ENCODE peak calls at places on chromosomes 7 and 10, in nine cellular contexts. One of them, this sample, is unnamed.

GRCh38 chr10:62632071-62632809 is 172.3 kb upstream of the ADO start:
- DNase-seq in endodermal cell: no peak
- DNase-seq in fibroblast of villous mesenchyme: peak
- DNase-seq in cardiac fibroblast: peak
- DNase-seq in upper lobe of right lung: peak
- DNase-seq in IMR-90: no peak
- DNase-seq in transverse colon: peak
- DNase-seq in fibroblast of mammary gland: no peak
- DNase-seq in fibroblast of lung: no peak
- DNase-seq in this sample: no peak

GRCh38 chr10:36423821-36424248 is 701.6 kb upstream of the ANKRD30A start:
- DNase-seq in fibroblast of villous mesenchyme: peak
- DNase-seq in IMR-90: no peak
- DNase-seq in fibroblast of mammary gland: no peak
- DNase-seq in transverse colon: no peak
- DNase-seq in cardiac fibroblast: no peak
- DNase-seq in endodermal cell: no peak
- DNase-seq in upper lobe of right lung: no peak
- DNase-seq in fibroblast of lung: no peak
- DNase-seq in this sample: peak

GRCh38 chr7:98135984-98136383 is 29.3 kb downstream of the LMTK2 start:
- DNase-seq in cardiac fibroblast: no peak
- DNase-seq in endodermal cell: no peak
- DNase-seq in IMR-90: no peak
- DNase-seq in fibroblast of lung: no peak
- DNase-seq in transverse colon: no peak
- DNase-seq in fibroblast of mammary gland: no peak
- DNase-seq in upper lobe of right lung: no peak
- DNase-seq in fibroblast of villous mesenchyme: no peak
- DNase-seq in this sample: no peak

GRCh38 chr10:117386805-117387204 is 11.6 kb upstream of the PDZD8 start:
- DNase-seq in IMR-90: no peak
- DNase-seq in fibroblast of lung: no peak
- DNase-seq in fibroblast of mammary gland: no peak
- DNase-seq in cardiac fibroblast: no peak
- DNase-seq in upper lobe of right lung: no peak
- DNase-seq in transverse colon: no peak
- DNase-seq in endodermal cell: no peak
- DNase-seq in fibroblast of villous mesenchyme: no peak
- DNase-seq in this sample: no peak

GRCh38 chr7:155305251-155305904 is 7.7 kb downstream of the INSIG1 start:
- DNase-seq in transverse colon: no peak
- DNase-seq in upper lobe of right lung: no peak
- DNase-seq in fibroblast of villous mesenchyme: no peak
- DNase-seq in fibroblast of mammary gland: no peak
- DNase-seq in cardiac fibroblast: no peak
- DNase-seq in IMR-90: no peak
- DNase-seq in fibroblast of lung: no peak
- DNase-seq in endodermal cell: no peak
- DNase-seq in this sample: no peak

GRCh38 chr7:34133983-34134782 is 228.8 kb downstream of the BMPER start:
- DNase-seq in fibroblast of mammary gland: peak
- DNase-seq in transverse colon: peak
- DNase-seq in cardiac fibroblast: peak
- DNase-seq in fibroblast of lung: peak
- DNase-seq in upper lobe of right lung: no peak
- DNase-seq in IMR-90: peak
- DNase-seq in fibroblast of villous mesenchyme: peak
- DNase-seq in endodermal cell: peak
- DNase-seq in this sample: peak

GRCh38 chr10:97571622-97572021 is 957 bp upstream of the ANKRD2 start:
- DNase-seq in fibroblast of mammary gland: no peak
- DNase-seq in IMR-90: no peak
- DNase-seq in transverse colon: no peak
- DNase-seq in endodermal cell: no peak
- DNase-seq in fibroblast of lung: no peak
- DNase-seq in upper lobe of right lung: no peak
- DNase-seq in fibroblast of villous mesenchyme: no peak
- DNase-seq in cardiac fibroblast: no peak
- DNase-seq in this sample: no peak

GRCh38 chr7:45421096-45421495 is 153.1 kb upstream of the ADCY1 start:
- DNase-seq in cardiac fibroblast: peak
- DNase-seq in fibroblast of lung: peak
- DNase-seq in transverse colon: no peak
- DNase-seq in fibroblast of villous mesenchyme: peak
- DNase-seq in fibroblast of mammary gland: peak
- DNase-seq in IMR-90: peak
- DNase-seq in upper lobe of right lung: no peak
- DNase-seq in endodermal cell: no peak
- DNase-seq in this sample: peak

GRCh38 chr10:21649441-21649872 is 115.4 kb downstream of the MLLT10 start:
- DNase-seq in upper lobe of right lung: no peak
- DNase-seq in fibroblast of villous mesenchyme: peak
- DNase-seq in fibroblast of mammary gland: peak
- DNase-seq in transverse colon: no peak
- DNase-seq in endodermal cell: no peak
- DNase-seq in IMR-90: no peak
- DNase-seq in cardiac fibroblast: no peak
- DNase-seq in fibroblast of lung: no peak
- DNase-seq in this sample: peak

GRCh38 chr7:145269418-145270161 is 433.7 kb upstream of the TPK1 start:
- DNase-seq in IMR-90: no peak
- DNase-seq in upper lobe of right lung: no peak
- DNase-seq in fibroblast of mammary gland: no peak
- DNase-seq in cardiac fibroblast: no peak
- DNase-seq in fibroblast of villous mesenchyme: no peak
- DNase-seq in endodermal cell: peak
- DNase-seq in transverse colon: no peak
- DNase-seq in fibroblast of lung: no peak
- DNase-seq in this sample: no peak

GRCh38 chr10:74854610-74855009 is 28.2 kb downstream of the KAT6B start:
- DNase-seq in transverse colon: no peak
- DNase-seq in fibroblast of mammary gland: no peak
- DNase-seq in fibroblast of lung: no peak
- DNase-seq in upper lobe of right lung: no peak
- DNase-seq in IMR-90: no peak
- DNase-seq in endodermal cell: no peak
- DNase-seq in cardiac fibroblast: no peak
- DNase-seq in fibroblast of villous mesenchyme: no peak
- DNase-seq in this sample: no peak
- H3K4me3 ChIP-seq in transverse colon: no peak
- H3K4me3 ChIP-seq in fibroblast of mammary gland: no peak
- H3K4me3 ChIP-seq in fibroblast of lung: no peak
- H3K4me3 ChIP-seq in upper lobe of right lung: no peak
- H3K4me3 ChIP-seq in IMR-90: no peak
- H3K4me3 ChIP-seq in endodermal cell: no peak
- H3K4me3 ChIP-seq in cardiac fibroblast: no peak
- H3K4me3 ChIP-seq in fibroblast of villous mesenchyme: no peak
- H3K4me3 ChIP-seq in this sample: no peak

DNA sequence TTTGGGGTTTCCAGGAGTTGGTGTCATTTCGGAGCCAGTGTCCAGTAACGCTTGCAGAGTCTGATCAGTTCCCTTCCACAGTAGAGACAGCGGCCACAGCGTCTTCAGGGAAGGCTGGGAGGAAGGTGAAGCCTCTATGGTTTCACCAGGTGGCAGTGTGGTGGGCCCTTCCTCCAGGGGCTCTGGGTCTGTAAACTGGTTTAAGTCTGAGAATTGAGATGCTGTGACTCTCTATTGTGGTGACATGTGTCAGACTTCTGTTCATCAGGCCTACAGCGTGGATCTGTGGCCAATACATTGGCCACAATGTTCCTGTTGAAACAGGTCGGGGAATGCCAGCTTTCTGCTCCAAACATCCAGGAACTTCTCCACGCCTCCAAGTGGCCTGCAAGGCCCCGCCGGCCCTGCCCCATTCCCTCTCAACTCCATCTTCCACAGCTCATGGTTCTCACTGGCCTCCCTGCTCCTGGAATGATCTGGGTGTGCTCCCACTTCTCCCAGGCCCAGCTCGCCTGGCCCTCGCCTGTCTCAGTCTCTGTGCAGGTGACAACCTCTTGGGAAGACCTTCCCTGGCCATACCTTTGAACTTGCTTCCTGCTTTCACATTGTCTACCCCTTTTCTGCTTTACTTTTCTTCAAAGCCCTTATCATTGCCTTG is 124.5 kb upstream of the FAM20C start:
- DNase-seq in upper lobe of right lung: peak
- DNase-seq in endodermal cell: peak
- DNase-seq in transverse colon: no peak
- DNase-seq in fibroblast of mammary gland: no peak
- DNase-seq in fibroblast of villous mesenchyme: no peak
- DNase-seq in cardiac fibroblast: peak
- DNase-seq in fibroblast of lung: no peak
- DNase-seq in IMR-90: peak
- DNase-seq in this sample: peak
- TF ChIP-seq CTCF in upper lobe of right lung: no peak
- TF ChIP-seq CTCF in endodermal cell: peak
- TF ChIP-seq CTCF in transverse colon: no peak
- TF ChIP-seq CTCF in fibroblast of mammary gland: no peak
- TF ChIP-seq CTCF in fibroblast of villous mesenchyme: no peak
- TF ChIP-seq CTCF in cardiac fibroblast: no peak
- TF ChIP-seq CTCF in fibroblast of lung: no peak
- TF ChIP-seq CTCF in IMR-90: no peak
- TF ChIP-seq CTCF in this sample: peak

DNA sequence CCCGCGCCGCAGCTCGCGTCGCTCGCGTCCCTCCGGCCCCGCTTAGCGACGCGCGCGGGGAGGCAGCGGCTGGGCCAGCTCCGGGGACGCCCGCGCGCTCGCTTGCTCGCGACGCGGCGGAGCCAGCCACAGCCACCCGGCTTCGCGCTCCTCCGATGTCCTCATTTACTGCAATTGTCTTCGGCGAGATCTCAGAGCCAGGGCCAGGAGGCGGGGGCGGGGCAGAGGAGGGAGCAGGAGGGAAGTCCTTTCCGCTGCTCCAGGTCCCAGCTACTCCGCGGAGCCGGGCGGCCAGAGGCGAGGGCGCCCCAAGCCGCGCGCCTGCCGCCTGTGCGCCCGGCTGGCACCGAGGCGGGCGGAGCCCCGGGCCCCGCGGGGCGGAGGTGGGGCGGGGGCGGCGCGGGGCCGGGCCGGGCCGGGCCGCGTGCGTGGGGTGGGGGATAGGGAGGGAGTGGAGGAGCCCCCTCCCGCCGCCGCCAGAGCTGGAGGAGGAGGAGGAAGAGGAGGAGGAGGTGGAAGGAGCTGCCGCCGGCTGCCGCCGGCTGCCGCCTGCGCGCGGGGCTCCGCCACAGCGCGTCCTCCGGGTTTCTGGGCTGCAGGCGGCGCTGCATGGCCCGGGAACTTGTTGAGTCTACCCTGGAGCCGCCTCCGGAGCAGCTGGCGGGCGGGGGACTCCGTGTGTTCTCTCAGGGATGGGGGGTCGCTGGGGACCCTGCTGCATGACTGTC is at the start of gene INSYN2A:
- DNase-seq in fibroblast of mammary gland: peak
- DNase-seq in transverse colon: peak
- DNase-seq in IMR-90: peak
- DNase-seq in cardiac fibroblast: peak
- DNase-seq in fibroblast of lung: peak
- DNase-seq in fibroblast of villous mesenchyme: peak
- DNase-seq in upper lobe of right lung: no peak
- DNase-seq in endodermal cell: peak
- DNase-seq in this sample: peak
- H3K4me3 ChIP-seq in fibroblast of mammary gland: peak
- H3K4me3 ChIP-seq in transverse colon: peak
- H3K4me3 ChIP-seq in IMR-90: peak
- H3K4me3 ChIP-seq in cardiac fibroblast: peak
- H3K4me3 ChIP-seq in fibroblast of lung: peak
- H3K4me3 ChIP-seq in fibroblast of villous mesenchyme: peak
- H3K4me3 ChIP-seq in upper lobe of right lung: peak
- H3K4me3 ChIP-seq in endodermal cell: peak
- H3K4me3 ChIP-seq in this sample: peak

DNA sequence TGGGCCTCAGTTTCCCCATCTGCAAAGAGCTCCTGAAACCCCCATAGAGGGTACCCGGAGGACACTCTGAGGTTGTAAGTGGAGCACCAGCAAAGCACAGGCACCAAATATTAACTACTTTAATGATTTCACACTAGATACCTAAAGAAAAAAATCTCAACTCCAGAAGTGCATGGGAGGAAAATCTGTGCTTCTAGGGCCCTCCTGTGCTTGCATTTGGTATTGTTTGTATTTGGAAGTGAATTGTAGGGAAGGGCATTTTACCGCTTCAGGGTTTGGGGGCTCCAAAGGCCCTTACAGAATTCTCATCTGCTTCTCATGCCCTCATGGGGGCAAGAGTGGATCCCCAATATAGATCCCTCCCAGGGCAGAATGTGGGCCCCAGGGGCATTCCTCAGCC is 22.4 kb upstream of the DRGX start:
- DNase-seq in upper lobe of right lung: no peak
- DNase-seq in endodermal cell: no peak
- DNase-seq in cardiac fibroblast: no peak
- DNase-seq in fibroblast of mammary gland: no peak
- DNase-seq in transverse colon: no peak
- DNase-seq in fibroblast of lung: no peak
- DNase-seq in IMR-90: no peak
- DNase-seq in fibroblast of villous mesenchyme: no peak
- DNase-seq in this sample: no peak
- TF ChIP-seq CTCF in upper lobe of right lung: no peak
- TF ChIP-seq CTCF in endodermal cell: peak
- TF ChIP-seq CTCF in cardiac fibroblast: no peak
- TF ChIP-seq CTCF in fibroblast of mammary gland: no peak
- TF ChIP-seq CTCF in transverse colon: no peak
- TF ChIP-seq CTCF in fibroblast of lung: peak
- TF ChIP-seq CTCF in IMR-90: no peak
- TF ChIP-seq CTCF in fibroblast of villous mesenchyme: peak
- TF ChIP-seq CTCF in this sample: no peak

GRCh38 chr7:66725843-66726242 is 14.7 kb upstream of the RABGEF1 start:
- DNase-seq in fibroblast of mammary gland: no peak
- DNase-seq in upper lobe of right lung: no peak
- DNase-seq in fibroblast of lung: no peak
- DNase-seq in IMR-90: no peak
- DNase-seq in endodermal cell: no peak
- DNase-seq in cardiac fibroblast: no peak
- DNase-seq in transverse colon: no peak
- DNase-seq in fibroblast of villous mesenchyme: no peak
- DNase-seq in this sample: no peak
- H3K4me3 ChIP-seq in fibroblast of mammary gland: no peak
- H3K4me3 ChIP-seq in upper lobe of right lung: no peak
- H3K4me3 ChIP-seq in fibroblast of lung: no peak
- H3K4me3 ChIP-seq in IMR-90: no peak
- H3K4me3 ChIP-seq in endodermal cell: no peak
- H3K4me3 ChIP-seq in cardiac fibroblast: no peak
- H3K4me3 ChIP-seq in transverse colon: no peak
- H3K4me3 ChIP-seq in fibroblast of villous mesenchyme: no peak
- H3K4me3 ChIP-seq in this sample: no peak